ENCODE peak calls at places on chromosomes 16 and 17, in six cellular contexts. C is lower lobe of right lung; N is thoracic aorta; Y is activated CD8-positive, alpha-beta T cell treated with anti-CD3 and anti-CD28 coated beads for 36 hours; R is right atrium auricular region; O is Caco-2. S is an unnamed sample.

GRCh38 chr16:57268804-57269800 is 15.4 kb downstream of the PLLP start:
- DNase-seq in R (peak), C (peak), Y (no peak), N (no peak), O (peak), S (no peak)

GRCh38 chr17:2405247-2405926 is 4.5 kb upstream of the MNT start:
- DNase-seq in N (no peak), C (peak), O (no peak), R (no peak), Y (no peak), S (no peak)

GRCh38 chr16:90057738-90058173 is 19.4 kb downstream of the PRDM7 start:
- DNase-seq in R (no peak), N (no peak), C (no peak), Y (peak), O (peak), S (no peak)

GRCh38 chr17:43840814-43841213 is 6.2 kb upstream of the CD300LG start:
- DNase-seq in O (no peak), Y (no peak), C (no peak), R (no peak), N (no peak), S (no peak)

GRCh38 chr17:8941520-8941919 is 24.0 kb downstream of the PIK3R5 start:
- DNase-seq in N (no peak), R (no peak), Y (peak), O (no peak), C (peak), S (no peak)

GRCh38 chr16:1613240-1613639 is 1.1 kb downstream of the CRAMP1 start:
- DNase-seq in R (no peak), O (no peak), N (no peak), Y (peak), C (no peak), S (no peak)

GRCh38 chr16:50539053-50539615 is 9.1 kb upstream of the NKD1 start:
- DNase-seq in N (no peak), O (no peak), Y (no peak), R (no peak), C (no peak), S (no peak)

GRCh38 chr17:29102741-29103181 is 59.8 kb downstream of the PIPOX start:
- DNase-seq in Y (no peak), N (no peak), C (no peak), O (no peak), R (no peak), S (no peak)

GRCh38 chr17:73188011-73188410 is 4.8 kb upstream of the COG1 start:
- DNase-seq in R (no peak), C (no peak), N (no peak), Y (no peak), O (no peak), S (no peak)

GRCh38 chr17:65048441-65048840 is 8.1 kb downstream of the GNA13 start:
- DNase-seq in O (no peak), N (no peak), R (no peak), Y (no peak), C (no peak), S (no peak)

GRCh38 chr17:7632492-7632894 is 2.6 kb downstream of the SHBG start:
- DNase-seq in N (no peak), O (no peak), Y (peak), R (no peak), C (peak), S (no peak)

GRCh38 chr16:28984091-28984490 is 761 bp upstream of the LAT start:
- DNase-seq in O (no peak), C (no peak), R (no peak), Y (no peak), N (no peak), S (no peak)

GRCh38 chr16:58026705-58027340 is 1.3 kb downstream of the MMP15 start:
- DNase-seq in N (no peak), R (no peak), O (no peak), Y (no peak), C (peak), S (no peak)

GRCh38 chr17:50199211-50199633 is 2.2 kb downstream of the COL1A1 start:
- DNase-seq in O (no peak), R (no peak), N (no peak), Y (no peak), C (peak), S (no peak)

GRCh38 chr17:46848534-46848933 is 2.8 kb upstream of the WNT9B start:
- DNase-seq in Y (no peak), C (no peak), N (no peak), O (no peak), R (no peak), S (no peak)

GRCh38 chr16:18984425-18985005 is 781 bp downstream of the TMC7 start:
- DNase-seq in O (no peak), C (no peak), R (no peak), Y (no peak), N (no peak), S (no peak)

GRCh38 chr16:89867918-89868317 is 5.5 kb upstream of the TCF25 start:
- DNase-seq in Y (peak), O (no peak), C (no peak), N (no peak), R (no peak), S (no peak)

GRCh38 chr17:80920406-80920805 is 71.2 kb upstream of the CHMP6 start:
- DNase-seq in Y (no peak), O (no peak), N (no peak), R (no peak), C (no peak), S (no peak)

GRCh38 chr17:28716740-28717577 is 709 bp downstream of the RAB34 start:
- DNase-seq in C (peak), O (no peak), Y (no peak), N (no peak), R (no peak), S (no peak)

GRCh38 chr16:3054965-3055733 is 8.8 kb downstream of the MMP25 start:
- DNase-seq in O (no peak), R (no peak), Y (peak), C (no peak), N (no peak), S (no peak)

GRCh38 chr16:51685498-51685897 is 534.4 kb upstream of the SALL1 start:
- DNase-seq in R (no peak), C (no peak), O (no peak), Y (no peak), N (no peak), S (no peak)
- TF ChIP-seq CTCF in R (no peak), C (no peak), O (no peak), Y (no peak), N (no peak), S (no peak)

GRCh38 chr16:4365615-4366014 is 6.0 kb upstream of the VASN start:
- DNase-seq in C (no peak), O (no peak), R (no peak), N (no peak), Y (no peak), S (no peak)

GRCh38 chr16:4366016-4366415 is 5.6 kb upstream of the VASN start:
- DNase-seq in R (no peak), C (no peak), N (no peak), Y (no peak), O (no peak), S (no peak)

GRCh38 chr16:4362476-4363250 is 9.0 kb upstream of the VASN start:
- DNase-seq in Y (no peak), N (no peak), O (no peak), R (no peak), C (no peak), S (no peak)

GRCh38 chr16:4365014-4365406 is 6.6 kb upstream of the VASN start:
- DNase-seq in C (no peak), Y (no peak), O (no peak), N (no peak), R (no peak), S (no peak)

GRCh38 chr16:4364196-4365013 is 7.2 kb upstream of the VASN start:
- DNase-seq in Y (no peak), N (no peak), R (no peak), C (no peak), O (no peak), S (no peak)
- TF ChIP-seq CTCF in Y (no peak), N (no peak), R (no peak), C (no peak), O (no peak), S (no peak)

GRCh38 chr17:68351395-68351794 is 60.1 kb downstream of the ARSG start:
- DNase-seq in C (no peak), R (peak), O (no peak), N (no peak), Y (no peak), S (no peak)
- TF ChIP-seq CTCF in C (no peak), R (peak), O (no peak), N (no peak), Y (no peak), S (no peak)

GRCh38 chr17:78166416-78166815 is 2.0 kb upstream of the SYNGR2 start:
- DNase-seq in O (no peak), R (no peak), C (no peak), Y (no peak), N (no peak), S (no peak)
- TF ChIP-seq CTCF in O (peak), R (no peak), C (no peak), Y (no peak), N (no peak), S (no peak)

GRCh38 chr17:31435581-31435980 is 44.1 kb downstream of the RAB11FIP4 start:
- DNase-seq in Y (no peak), O (no peak), R (no peak), C (no peak), N (no peak), S (no peak)
- TF ChIP-seq CTCF in Y (no peak), O (no peak), R (no peak), C (no peak), N (no peak), S (no peak)

GRCh38 chr17:45768000-45768399 is 16.1 kb upstream of the CRHR1 start:
- DNase-seq in Y (no peak), N (no peak), R (no peak), O (no peak), C (no peak), S (no peak)
- TF ChIP-seq CTCF in Y (no peak), N (no peak), R (no peak), O (no peak), C (no peak), S (no peak)

GRCh38 chr17:19705771-19706770 is 10.3 kb downstream of the SLC47A2 start:
- DNase-seq in Y (no peak), N (no peak), O (no peak), C (no peak), R (peak), S (peak)

GRCh38 chr17:19703776-19704371 is 12.5 kb downstream of the SLC47A2 start:
- DNase-seq in O (no peak), Y (no peak), R (peak), N (no peak), C (no peak), S (peak)

GRCh38 chr17:19705201-19705600 is 11.2 kb downstream of the SLC47A2 start:
- DNase-seq in N (no peak), R (peak), Y (no peak), C (no peak), O (no peak), S (peak)

GRCh38 chr17:19702231-19702641 is 14.1 kb downstream of the SLC47A2 start:
- DNase-seq in R (peak), C (no peak), N (no peak), O (no peak), Y (no peak), S (peak)

GRCh38 chr17:19703106-19703775 is 13.1 kb downstream of the SLC47A2 start:
- DNase-seq in O (no peak), R (peak), C (peak), N (no peak), Y (no peak), S (peak)
- TF ChIP-seq CTCF in O (no peak), R (no peak), C (no peak), N (no peak), Y (no peak), S (no peak)

GRCh38 chr16:10367616-10368188 is 18.2 kb upstream of the ATF7IP2 start:
- DNase-seq in R (no peak), C (no peak), O (no peak), Y (no peak), N (no peak), S (peak)

GRCh38 chr16:10371592-10371991 is 14.3 kb upstream of the ATF7IP2 start:
- DNase-seq in O (no peak), Y (no peak), R (no peak), N (no peak), C (no peak), S (no peak)

GRCh38 chr16:10370096-10370726 is 15.7 kb upstream of the ATF7IP2 start:
- DNase-seq in O (no peak), Y (no peak), C (no peak), N (no peak), R (no peak), S (no peak)

GRCh38 chr16:10373556-10373955 is 12.3 kb upstream of the ATF7IP2 start:
- DNase-seq in O (no peak), Y (no peak), N (no peak), R (no peak), C (no peak), S (no peak)

DNA sequence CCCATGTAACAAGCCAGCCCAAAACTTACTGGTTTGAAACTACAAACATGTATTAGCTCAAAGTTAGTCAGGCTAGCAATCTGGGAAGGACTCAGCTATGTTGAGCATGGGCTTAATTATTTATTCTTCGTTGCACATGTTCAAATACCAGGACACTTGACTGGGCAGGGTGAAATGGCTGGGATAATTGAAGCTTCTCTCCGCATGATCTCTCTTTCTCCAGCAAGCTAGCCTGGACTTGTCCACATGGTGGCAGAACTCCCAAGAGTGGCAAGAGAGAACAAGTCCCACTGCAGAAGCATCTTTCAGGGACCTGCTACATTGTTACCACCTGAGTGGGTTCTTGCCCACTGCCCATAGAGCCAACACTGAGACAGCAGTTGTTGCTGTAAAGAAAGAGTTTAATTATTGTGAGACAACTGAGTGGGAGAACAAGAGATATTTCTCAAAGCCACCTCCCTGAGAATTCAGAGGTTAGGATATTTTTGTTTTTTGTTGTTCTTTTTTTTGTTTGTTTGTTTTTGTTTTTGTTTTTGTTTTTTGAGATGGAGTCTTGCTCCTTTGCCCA is 16.8 kb upstream of the ATF7IP2 start:
- DNase-seq in C (no peak), Y (no peak), R (no peak), N (no peak), O (no peak), S (peak)
- TF ChIP-seq CTCF in C (no peak), Y (no peak), R (peak), N (no peak), O (no peak), S (no peak)

GRCh38 chr16:546909-547770 is 13.1 kb upstream of the PRR35 start:
- DNase-seq in R (no peak), Y (peak), C (peak), O (no peak), N (no peak), S (no peak)
- TF ChIP-seq CTCF in R (peak), Y (no peak), C (no peak), O (no peak), N (peak), S (peak)

GRCh38 chr16:85357323-85357722 is 245.1 kb upstream of the CIBAR2 start:
- DNase-seq in Y (no peak), R (no peak), N (no peak), O (no peak), C (no peak), S (no peak)

GRCh38 chr16:85360323-85361277 is 248.3 kb upstream of the CIBAR2 start:
- DNase-seq in O (no peak), N (no peak), R (no peak), C (peak), Y (peak), S (no peak)

GRCh38 chr16:85359147-85359822 is 247.0 kb upstream of the CIBAR2 start:
- DNase-seq in C (no peak), O (no peak), R (no peak), Y (no peak), N (no peak), S (no peak)

GRCh38 chr16:85357924-85358505 is 245.7 kb upstream of the CIBAR2 start:
- DNase-seq in C (no peak), O (no peak), N (no peak), Y (no peak), R (no peak), S (no peak)

DNA sequence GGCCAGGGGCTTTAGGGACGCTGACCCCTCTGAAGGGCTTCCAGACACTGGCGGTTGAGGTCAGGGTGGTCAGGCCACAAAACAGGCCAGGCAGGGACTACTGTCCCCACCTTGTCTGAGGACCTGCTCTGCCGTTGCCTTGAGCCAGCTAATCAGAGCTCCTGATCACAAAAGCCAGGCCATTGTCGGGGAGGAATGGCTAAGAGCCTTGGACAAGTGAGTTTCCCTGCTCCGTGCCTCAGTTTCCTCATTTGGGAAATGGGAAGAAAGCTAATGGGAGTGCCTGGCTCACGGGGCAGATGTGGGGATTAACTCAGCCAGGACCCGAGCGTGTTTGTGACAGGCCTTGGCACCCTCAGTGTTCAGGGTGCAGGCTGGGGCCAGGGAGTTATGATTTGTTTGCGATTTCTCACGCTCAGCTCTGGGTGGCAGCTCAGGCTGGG is 246.5 kb upstream of the CIBAR2 start:
- DNase-seq in R (no peak), Y (no peak), O (no peak), C (no peak), N (no peak), S (no peak)
- TF ChIP-seq CTCF in R (no peak), Y (no peak), O (no peak), C (no peak), N (no peak), S (no peak)